ENCODE peak calls at places on chromosome 10, in six cellular contexts. R, V, B, K, A and J are unnamed samples.

GRCh38 chr10:121457729-121458128 is 140.5 kb downstream of the FGFR2 start:
- DNase-seq in R (no peak), V (no peak), B (no peak), K (no peak), A (no peak), J (no peak)

GRCh38 chr10:62647375-62648092 is 157.0 kb upstream of the ADO start:
- DNase-seq in R (no peak), V (no peak), B (no peak), K (no peak), A (no peak), J (no peak)

GRCh38 chr10:102452672-102453340 is 1.5 kb upstream of the C10orf95 start:
- DNase-seq in R (no peak), V (peak; percentile 51), B (no peak), K (peak; percentile 85), A (peak; percentile 68), J (peak; percentile 67)

GRCh38 chr10:51014680-51015425 is 59.4 kb upstream of the PRKG1 start:
- DNase-seq in R (no peak), V (no peak), B (no peak), K (peak; percentile 61), A (peak; percentile 73), J (no peak)

GRCh38 chr10:3941676-3942075 is 156.7 kb upstream of the KLF6 start:
- DNase-seq in R (no peak), V (no peak), B (no peak), K (no peak), A (no peak), J (no peak)

GRCh38 chr10:29163746-29164145 is 125.1 kb upstream of the LYZL1 start:
- DNase-seq in R (no peak), V (peak; percentile 63), B (no peak), K (peak; percentile 78), A (no peak), J (peak; percentile 53)

GRCh38 chr10:5603091-5603847 is 63.1 kb downstream of the ASB13 start:
- DNase-seq in R (no peak), V (no peak), B (no peak), K (no peak), A (no peak), J (no peak)

GRCh38 chr10:3398825-3399646 is 226.5 kb upstream of the PITRM1 start:
- DNase-seq in R (no peak), V (peak; percentile 70), B (no peak), K (no peak), A (no peak), J (no peak)

GRCh38 chr10:98425511-98426352 is 10.8 kb upstream of the PYROXD2 start:
- DNase-seq in R (peak; percentile 91), V (peak; percentile 54), B (peak; percentile 36), K (peak; percentile 26), A (peak; percentile 39), J (no peak)

GRCh38 chr10:35271086-35271834 is 65.0 kb upstream of the CCNY start:
- DNase-seq in R (no peak), V (no peak), B (peak; percentile 6), K (no peak), A (no peak), J (peak; percentile 10)

GRCh38 chr10:79026341-79026761 is 42.4 kb upstream of the ZMIZ1 start:
- DNase-seq in R (peak; percentile 33), V (no peak), B (no peak), K (no peak), A (no peak), J (no peak)

GRCh38 chr10:8095962-8096361 is 41.5 kb downstream of the GATA3 start:
- DNase-seq in R (no peak), V (no peak), B (no peak), K (no peak), A (no peak), J (no peak)

GRCh38 chr10:128097783-128098182 is 28.4 kb downstream of the MKI67 start:
- DNase-seq in R (peak; percentile 20), V (peak; percentile 10), B (no peak), K (no peak), A (peak; percentile 12), J (peak; percentile 20)

GRCh38 chr10:3528271-3528670 is 256.7 kb downstream of the KLF6 start:
- DNase-seq in R (no peak), V (no peak), B (no peak), K (no peak), A (no peak), J (no peak)

GRCh38 chr10:117217196-117217761 is 20.0 kb downstream of the KCNK18 start:
- DNase-seq in R (peak; percentile 85), V (peak; percentile 5), B (no peak), K (no peak), A (no peak), J (no peak)

GRCh38 chr10:69489506-69490090 is 38.3 kb downstream of the TSPAN15 start:
- DNase-seq in R (no peak), V (no peak), B (no peak), K (no peak), A (no peak), J (no peak)

GRCh38 chr10:63760708-63761047 is 239.5 kb downstream of the REEP3 start:
- DNase-seq in R (no peak), V (no peak), B (no peak), K (no peak), A (no peak), J (no peak)

GRCh38 chr10:114925675-114926204 is 12.3 kb upstream of the TRUB1 start:
- DNase-seq in R (no peak), V (peak; percentile 43), B (no peak), K (peak; percentile 41), A (peak; percentile 24), J (peak; percentile 83)

DNA sequence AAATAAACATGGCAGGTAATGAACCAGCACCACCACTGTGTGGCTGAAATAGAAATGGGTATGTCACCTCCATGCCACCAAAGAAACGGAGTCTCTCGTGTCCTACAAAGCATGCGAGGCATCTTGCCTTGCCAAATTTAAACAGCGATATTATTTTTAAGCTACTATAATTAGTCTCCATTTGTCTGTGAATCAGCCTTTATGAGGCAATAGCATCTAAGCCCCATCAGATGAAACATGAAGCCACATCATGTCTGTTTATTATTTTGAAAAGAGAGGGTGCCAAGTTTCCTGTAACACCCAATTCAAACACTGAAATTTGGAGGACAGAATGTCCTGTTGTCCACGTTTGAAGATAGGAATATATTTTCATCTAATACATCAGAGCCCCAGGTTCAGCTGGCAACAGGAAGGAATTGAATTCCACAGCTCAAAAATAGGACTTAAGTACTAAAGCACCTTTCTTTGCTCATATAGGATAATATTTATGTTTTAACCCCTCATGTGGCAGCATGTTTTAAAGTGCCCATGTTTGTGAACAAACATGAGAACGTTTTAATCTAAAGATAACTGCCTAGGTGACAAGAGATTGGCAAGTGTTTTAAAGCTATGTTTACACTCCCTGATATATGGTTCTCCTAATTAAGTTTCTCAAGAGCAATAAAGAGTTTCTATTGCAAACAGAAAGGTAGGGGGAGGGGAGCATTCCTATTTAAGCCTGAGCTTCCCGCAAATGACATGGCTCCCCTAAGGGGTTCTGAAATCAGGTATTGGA is 86.8 kb downstream of the SORBS1 start:
- DNase-seq in R (no peak), V (no peak), B (no peak), K (no peak), A (peak; percentile 77), J (peak; percentile 56)
- H3K9ac ChIP-seq in R (no peak overlapping the region), V (no peak overlapping the region), B (no peak overlapping the region), K (no peak overlapping the region), A (no peak overlapping the region), J (no peak overlapping the region)

DNA sequence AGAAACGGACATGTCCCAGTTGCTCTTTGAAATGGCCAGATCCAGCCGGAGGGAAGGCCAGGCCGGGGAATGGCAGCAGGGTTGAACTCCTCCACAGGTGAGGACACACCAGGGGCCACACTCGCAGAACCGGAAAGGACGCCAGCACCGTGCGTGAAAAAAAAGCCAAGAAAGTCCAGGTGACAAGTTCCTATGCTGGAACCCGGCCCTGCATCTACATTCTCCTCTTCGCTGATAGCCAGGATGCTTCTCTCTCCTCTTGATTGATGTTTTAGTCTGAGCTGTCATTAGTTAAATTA is 64.6 kb downstream of the EBF3 start:
- DNase-seq in R (no peak), V (no peak), B (no peak), K (no peak), A (no peak), J (no peak)
- H3K27me3 ChIP-seq in R (peaks cover 8% of the 10 kb centered on the region), V (peaks cover 38% of the 10 kb centered on the region), B (no peaks in the 10 kb centered on the region), K (no peaks in the 10 kb centered on the region), A (peaks cover 4% of the 10 kb centered on the region), J (peaks cover 11% of the 10 kb centered on the region)

DNA sequence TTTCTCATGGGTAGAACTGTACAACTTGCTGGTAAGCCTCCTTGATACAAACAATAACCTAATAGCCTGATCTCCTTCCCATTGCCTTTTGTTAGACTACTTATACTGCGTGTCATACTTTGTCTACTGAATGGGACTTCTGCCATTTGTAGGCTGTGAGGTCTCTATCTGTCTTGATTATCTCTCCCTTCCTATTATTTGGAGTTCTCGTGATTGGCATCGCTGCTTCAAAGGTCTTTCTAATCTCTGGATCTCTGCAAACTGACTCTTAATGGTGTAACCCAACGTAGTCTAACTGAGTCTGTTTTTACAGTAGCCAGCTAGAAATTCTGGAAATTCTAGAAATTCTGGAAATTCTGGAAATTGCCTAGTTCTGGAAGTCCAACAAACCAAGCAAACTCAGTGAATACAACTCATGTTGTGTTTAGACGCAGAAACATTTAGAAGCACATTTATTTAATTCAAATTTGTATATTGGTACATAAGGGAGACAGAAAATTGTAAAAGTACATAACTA is 29.8 kb downstream of the PHYHIPL start:
- DNase-seq in R (no peak), V (peak; percentile 26), B (no peak), K (no peak), A (no peak), J (no peak)
- H3K4me3 ChIP-seq in R (no peak overlapping the region), V (no peak overlapping the region), B (no peak overlapping the region), K (no peak overlapping the region), A (no peak overlapping the region), J (no peak overlapping the region)

GRCh38 chr10:129556316-129556715 is 89.3 kb downstream of the MGMT start:
- DNase-seq in R (no peak), V (no peak), B (no peak), K (no peak), A (no peak), J (no peak)
- H3K9ac ChIP-seq in R (no peak overlapping the region), V (no peak overlapping the region), B (no peak overlapping the region), K (no peak overlapping the region), A (no peak overlapping the region), J (no peak overlapping the region)

GRCh38 chr10:133236411-133237240 is 1.0 kb upstream of the VENTX start:
- DNase-seq in R (peak; percentile 82), V (no peak), B (no peak), K (no peak), A (no peak), J (no peak)

GRCh38 chr10:133238066-133238804 is 580 bp downstream of the VENTX start:
- DNase-seq in R (no peak), V (no peak), B (no peak), K (no peak), A (no peak), J (no peak)

GRCh38 chr10:133237241-133238065 is at the start of gene VENTX:
- DNase-seq in R (peak; percentile 99), V (no peak), B (peak; percentile 80), K (no peak), A (no peak), J (no peak)

GRCh38 chr10:133235891-133236321 is 1.7 kb upstream of the VENTX start:
- DNase-seq in R (peak; percentile 69), V (no peak), B (no peak), K (no peak), A (no peak), J (no peak)

DNA sequence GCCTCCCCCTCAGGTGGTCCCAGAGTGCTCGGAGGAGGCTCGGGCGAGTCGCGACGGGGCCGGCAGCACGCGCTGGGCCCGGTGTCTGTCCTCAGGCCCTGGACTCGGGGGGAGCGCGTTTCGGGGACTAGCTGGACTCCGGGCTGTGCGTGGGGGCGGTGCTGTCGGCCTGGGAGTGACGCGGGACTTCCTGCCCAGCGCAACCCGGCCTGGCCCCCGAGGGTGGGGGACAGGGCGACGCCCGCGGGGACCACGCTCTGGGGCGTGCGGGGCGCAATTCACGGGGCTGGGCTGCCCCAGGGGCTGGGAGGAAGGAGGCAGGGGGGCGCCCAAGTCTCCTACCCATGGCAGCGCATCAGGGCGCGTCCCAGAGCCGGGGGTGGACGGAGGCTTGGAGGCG is 2.4 kb upstream of the VENTX start:
- DNase-seq in R (peak; percentile 71), V (no peak), B (no peak), K (no peak), A (no peak), J (no peak)
- H3K27me3 ChIP-seq in R (peaks cover 81% of the 10 kb centered on the region), V (peaks cover 30% of the 10 kb centered on the region), B (peaks cover 84% of the 10 kb centered on the region), K (peaks cover 81% of the 10 kb centered on the region), A (peaks cover 54% of the 10 kb centered on the region), J (peaks cover 47% of the 10 kb centered on the region)